ENCODE peak calls at places on chromosomes 7 and 10, in eight cellular contexts. One of them, this sample, is unnamed.
A peak's percentile ranks its signal among the peaks of the same experiment; 100 is the strongest.

GRCh38 chr7:21844742-21845141 is 101.0 kb downstream of the CDCA7L start:
- DNase-seq in AG04450: no peak
- DNase-seq in OCI-LY7: no peak
- DNase-seq in body of pancreas: no peak
- DNase-seq in GM23338: no peak
- DNase-seq in AG09319: no peak
- DNase-seq in cardiac fibroblast: peak; percentile 5
- DNase-seq in lower lobe of right lung: no peak
- DNase-seq in this sample: no peak

GRCh38 chr10:110404825-110405224 is 92.9 kb upstream of the DUSP5 start:
- DNase-seq in cardiac fibroblast: no peak
- DNase-seq in GM23338: no peak
- DNase-seq in OCI-LY7: no peak
- DNase-seq in AG04450: no peak
- DNase-seq in body of pancreas: no peak
- DNase-seq in lower lobe of right lung: no peak
- DNase-seq in AG09319: no peak
- DNase-seq in this sample: no peak

GRCh38 chr7:31633454-31633853 is 53.6 kb upstream of the PPP1R17 start:
- DNase-seq in body of pancreas: no peak
- DNase-seq in cardiac fibroblast: no peak
- DNase-seq in OCI-LY7: no peak
- DNase-seq in AG09319: no peak
- DNase-seq in GM23338: no peak
- DNase-seq in lower lobe of right lung: no peak
- DNase-seq in AG04450: no peak
- DNase-seq in this sample: peak; percentile 21

GRCh38 chr10:90193240-90193985 is 492.0 kb downstream of the KIF20B start:
- DNase-seq in cardiac fibroblast: peak; percentile 62
- DNase-seq in body of pancreas: no peak
- DNase-seq in AG09319: no peak
- DNase-seq in lower lobe of right lung: no peak
- DNase-seq in OCI-LY7: no peak
- DNase-seq in GM23338: no peak
- DNase-seq in AG04450: peak; percentile 16
- DNase-seq in this sample: no peak

GRCh38 chr7:157538735-157539134 is 201.9 kb downstream of the DNAJB6 start:
- DNase-seq in GM23338: no peak
- DNase-seq in lower lobe of right lung: peak; percentile 2
- DNase-seq in body of pancreas: no peak
- DNase-seq in OCI-LY7: no peak
- DNase-seq in AG09319: no peak
- DNase-seq in AG04450: no peak
- DNase-seq in cardiac fibroblast: no peak
- DNase-seq in this sample: no peak

GRCh38 chr10:90665905-90666662 is 191.8 kb downstream of the HTR7 start:
- DNase-seq in AG04450: no peak
- DNase-seq in AG09319: no peak
- DNase-seq in lower lobe of right lung: no peak
- DNase-seq in cardiac fibroblast: no peak
- DNase-seq in body of pancreas: no peak
- DNase-seq in OCI-LY7: no peak
- DNase-seq in GM23338: peak; percentile 36
- DNase-seq in this sample: no peak

GRCh38 chr10:122254831-122255230 is 16.3 kb upstream of the BTBD16 start:
- DNase-seq in cardiac fibroblast: no peak
- DNase-seq in lower lobe of right lung: no peak
- DNase-seq in AG09319: no peak
- DNase-seq in body of pancreas: no peak
- DNase-seq in AG04450: no peak
- DNase-seq in GM23338: no peak
- DNase-seq in OCI-LY7: no peak
- DNase-seq in this sample: no peak

GRCh38 chr10:107081644-107082043 is 82.9 kb downstream of the SORCS1 start:
- DNase-seq in body of pancreas: no peak
- DNase-seq in cardiac fibroblast: no peak
- DNase-seq in OCI-LY7: no peak
- DNase-seq in AG09319: no peak
- DNase-seq in lower lobe of right lung: no peak
- DNase-seq in AG04450: no peak
- DNase-seq in GM23338: no peak
- DNase-seq in this sample: no peak

GRCh38 chr7:66837007-66837406 is 84.0 kb upstream of the TMEM248 start:
- DNase-seq in GM23338: peak; percentile 93
- DNase-seq in body of pancreas: no peak
- DNase-seq in lower lobe of right lung: peak; percentile 50
- DNase-seq in cardiac fibroblast: peak; percentile 70
- DNase-seq in AG04450: no peak
- DNase-seq in AG09319: no peak
- DNase-seq in OCI-LY7: peak; percentile 53
- DNase-seq in this sample: peak; percentile 52

GRCh38 chr7:29749701-29750321 is 56.5 kb upstream of the WIPF3 start:
- DNase-seq in AG09319: no peak
- DNase-seq in lower lobe of right lung: no peak
- DNase-seq in GM23338: no peak
- DNase-seq in body of pancreas: no peak
- DNase-seq in OCI-LY7: no peak
- DNase-seq in AG04450: no peak
- DNase-seq in cardiac fibroblast: no peak
- DNase-seq in this sample: no peak

GRCh38 chr7:24323961-24324480 is 40.0 kb downstream of the NPY start:
- DNase-seq in GM23338: no peak
- DNase-seq in AG04450: no peak
- DNase-seq in body of pancreas: no peak
- DNase-seq in AG09319: no peak
- DNase-seq in lower lobe of right lung: no peak
- DNase-seq in OCI-LY7: no peak
- DNase-seq in cardiac fibroblast: no peak
- DNase-seq in this sample: no peak

GRCh38 chr7:2150445-2150815 is 82.3 kb downstream of the MAD1L1 start:
- DNase-seq in AG04450: no peak
- DNase-seq in OCI-LY7: no peak
- DNase-seq in GM23338: no peak
- DNase-seq in cardiac fibroblast: no peak
- DNase-seq in body of pancreas: no peak
- DNase-seq in AG09319: no peak
- DNase-seq in lower lobe of right lung: no peak
- DNase-seq in this sample: no peak

GRCh38 chr10:85152488-85152887 is 824.1 kb downstream of the CCSER2 start:
- DNase-seq in GM23338: no peak
- DNase-seq in body of pancreas: no peak
- DNase-seq in lower lobe of right lung: no peak
- DNase-seq in AG09319: no peak
- DNase-seq in cardiac fibroblast: no peak
- DNase-seq in AG04450: no peak
- DNase-seq in OCI-LY7: no peak
- DNase-seq in this sample: no peak

GRCh38 chr7:122790558-122790957 is 87.8 kb upstream of the RNF148 start:
- DNase-seq in lower lobe of right lung: no peak
- DNase-seq in AG04450: no peak
- DNase-seq in OCI-LY7: no peak
- DNase-seq in cardiac fibroblast: no peak
- DNase-seq in GM23338: no peak
- DNase-seq in AG09319: no peak
- DNase-seq in body of pancreas: no peak
- DNase-seq in this sample: no peak

GRCh38 chr7:74002474-74003017 is 25.4 kb upstream of the ELN start:
- DNase-seq in OCI-LY7: no peak
- DNase-seq in body of pancreas: no peak
- DNase-seq in AG04450: peak; percentile 68
- DNase-seq in GM23338: no peak
- DNase-seq in lower lobe of right lung: peak; percentile 73
- DNase-seq in cardiac fibroblast: peak; percentile 72
- DNase-seq in AG09319: no peak
- DNase-seq in this sample: no peak

GRCh38 chr7:73341877-73342276 is 13.9 kb downstream of the FKBP6 start:
- DNase-seq in GM23338: no peak
- DNase-seq in body of pancreas: no peak
- DNase-seq in AG04450: peak; percentile 68
- DNase-seq in cardiac fibroblast: peak; percentile 82
- DNase-seq in AG09319: no peak
- DNase-seq in lower lobe of right lung: no peak
- DNase-seq in OCI-LY7: no peak
- DNase-seq in this sample: peak; percentile 16

GRCh38 chr7:84264341-84264740 is 69.8 kb upstream of the SEMA3A start:
- DNase-seq in AG04450: no peak
- DNase-seq in cardiac fibroblast: no peak
- DNase-seq in body of pancreas: no peak
- DNase-seq in AG09319: peak; percentile 16
- DNase-seq in lower lobe of right lung: no peak
- DNase-seq in OCI-LY7: no peak
- DNase-seq in GM23338: no peak
- DNase-seq in this sample: no peak

GRCh38 chr7:126700807-126701604 is 551.7 kb downstream of the GRM8 start:
- DNase-seq in body of pancreas: no peak
- DNase-seq in cardiac fibroblast: peak; percentile 96
- DNase-seq in GM23338: peak; percentile 62
- DNase-seq in OCI-LY7: no peak
- DNase-seq in lower lobe of right lung: peak; percentile 42
- DNase-seq in AG09319: peak; percentile 31
- DNase-seq in AG04450: peak; percentile 41
- DNase-seq in this sample: peak; percentile 98

GRCh38 chr7:150502519-150502918 is 12.2 kb upstream of the GIMAP7 start:
- DNase-seq in lower lobe of right lung: no peak
- DNase-seq in AG04450: no peak
- DNase-seq in body of pancreas: no peak
- DNase-seq in AG09319: no peak
- DNase-seq in GM23338: no peak
- DNase-seq in OCI-LY7: no peak
- DNase-seq in cardiac fibroblast: no peak
- DNase-seq in this sample: no peak

GRCh38 chr7:5652829-5653228 is 128.6 kb downstream of the RNF216 start:
- DNase-seq in AG04450: no peak
- DNase-seq in lower lobe of right lung: no peak
- DNase-seq in AG09319: no peak
- DNase-seq in body of pancreas: no peak
- DNase-seq in OCI-LY7: no peak
- DNase-seq in cardiac fibroblast: no peak
- DNase-seq in GM23338: no peak
- DNase-seq in this sample: no peak

GRCh38 chr10:5987747-5988146 is 10.4 kb upstream of the IL15RA start:
- DNase-seq in lower lobe of right lung: no peak
- DNase-seq in AG04450: no peak
- DNase-seq in OCI-LY7: no peak
- DNase-seq in body of pancreas: no peak
- DNase-seq in GM23338: no peak
- DNase-seq in AG09319: no peak
- DNase-seq in cardiac fibroblast: no peak
- DNase-seq in this sample: no peak

GRCh38 chr10:98445200-98445812 is 1.4 kb downstream of the HPS1 start:
- DNase-seq in GM23338: no peak
- DNase-seq in body of pancreas: no peak
- DNase-seq in AG09319: no peak
- DNase-seq in OCI-LY7: no peak
- DNase-seq in cardiac fibroblast: no peak
- DNase-seq in lower lobe of right lung: no peak
- DNase-seq in AG04450: no peak
- DNase-seq in this sample: no peak

GRCh38 chr10:71268751-71269150 is 50.3 kb upstream of the SLC29A3 start:
- DNase-seq in cardiac fibroblast: no peak
- DNase-seq in AG09319: no peak
- DNase-seq in AG04450: no peak
- DNase-seq in GM23338: no peak
- DNase-seq in body of pancreas: no peak
- DNase-seq in OCI-LY7: no peak
- DNase-seq in lower lobe of right lung: no peak
- DNase-seq in this sample: no peak

GRCh38 chr10:104267721-104268690 is 978 bp upstream of the GSTO2 start:
- DNase-seq in cardiac fibroblast: peak; percentile 31
- DNase-seq in lower lobe of right lung: no peak
- DNase-seq in GM23338: no peak
- DNase-seq in AG09319: no peak
- DNase-seq in OCI-LY7: peak; percentile 4
- DNase-seq in AG04450: no peak
- DNase-seq in body of pancreas: no peak
- DNase-seq in this sample: no peak

GRCh38 chr7:28836661-28837060 is 121.5 kb downstream of the TRIL start:
- DNase-seq in OCI-LY7: no peak
- DNase-seq in AG04450: no peak
- DNase-seq in lower lobe of right lung: no peak
- DNase-seq in body of pancreas: no peak
- DNase-seq in GM23338: no peak
- DNase-seq in AG09319: no peak
- DNase-seq in cardiac fibroblast: peak; percentile 23
- DNase-seq in this sample: no peak

GRCh38 chr7:29609162-29610030 is 45.8 kb downstream of the PRR15 start:
- DNase-seq in OCI-LY7: no peak
- DNase-seq in GM23338: peak; percentile 91
- DNase-seq in lower lobe of right lung: no peak
- DNase-seq in AG04450: no peak
- DNase-seq in AG09319: no peak
- DNase-seq in cardiac fibroblast: peak; percentile 75
- DNase-seq in body of pancreas: peak; percentile 38
- DNase-seq in this sample: peak; percentile 71

GRCh38 chr7:87316846-87317545 is 28.5 kb upstream of the CROT start:
- DNase-seq in cardiac fibroblast: peak; percentile 82
- DNase-seq in lower lobe of right lung: no peak
- DNase-seq in GM23338: no peak
- DNase-seq in OCI-LY7: no peak
- DNase-seq in AG09319: peak; percentile 92
- DNase-seq in body of pancreas: no peak
- DNase-seq in AG04450: peak; percentile 94
- DNase-seq in this sample: peak; percentile 26

GRCh38 chr7:100476108-100476780 is 2.8 kb downstream of the TSC22D4 start:
- DNase-seq in body of pancreas: no peak
- DNase-seq in AG04450: no peak
- DNase-seq in GM23338: no peak
- DNase-seq in AG09319: no peak
- DNase-seq in lower lobe of right lung: no peak
- DNase-seq in cardiac fibroblast: no peak
- DNase-seq in OCI-LY7: peak; percentile 32
- DNase-seq in this sample: no peak

GRCh38 chr10:126851414-126851813 is 53.8 kb upstream of the DOCK1 start:
- DNase-seq in GM23338: no peak
- DNase-seq in AG09319: no peak
- DNase-seq in lower lobe of right lung: no peak
- DNase-seq in OCI-LY7: no peak
- DNase-seq in AG04450: no peak
- DNase-seq in body of pancreas: no peak
- DNase-seq in cardiac fibroblast: no peak
- DNase-seq in this sample: no peak

GRCh38 chr7:81854518-81854917 is 84.7 kb upstream of the HGF start:
- DNase-seq in AG04450: no peak
- DNase-seq in GM23338: no peak
- DNase-seq in AG09319: no peak
- DNase-seq in lower lobe of right lung: no peak
- DNase-seq in cardiac fibroblast: no peak
- DNase-seq in OCI-LY7: no peak
- DNase-seq in body of pancreas: no peak
- DNase-seq in this sample: no peak

GRCh38 chr10:117921421-117921820 is 125.3 kb downstream of the RAB11FIP2 start:
- DNase-seq in OCI-LY7: no peak
- DNase-seq in GM23338: no peak
- DNase-seq in AG09319: no peak
- DNase-seq in cardiac fibroblast: no peak
- DNase-seq in body of pancreas: no peak
- DNase-seq in lower lobe of right lung: no peak
- DNase-seq in AG04450: no peak
- DNase-seq in this sample: no peak

GRCh38 chr10:23408330-23408976 is 30.4 kb upstream of the OTUD1 start:
- DNase-seq in OCI-LY7: no peak
- DNase-seq in lower lobe of right lung: no peak
- DNase-seq in cardiac fibroblast: peak; percentile 54
- DNase-seq in body of pancreas: no peak
- DNase-seq in GM23338: no peak
- DNase-seq in AG04450: peak; percentile 50
- DNase-seq in AG09319: peak; percentile 40
- DNase-seq in this sample: no peak

GRCh38 chr10:21309427-21309826 is 216.1 kb downstream of the SKIDA1 start:
- DNase-seq in OCI-LY7: no peak
- DNase-seq in AG09319: no peak
- DNase-seq in GM23338: no peak
- DNase-seq in AG04450: no peak
- DNase-seq in body of pancreas: no peak
- DNase-seq in lower lobe of right lung: no peak
- DNase-seq in cardiac fibroblast: no peak
- DNase-seq in this sample: no peak

GRCh38 chr7:134834689-134835462 is 55.4 kb downstream of the CALD1 start:
- DNase-seq in GM23338: no peak
- DNase-seq in AG04450: no peak
- DNase-seq in body of pancreas: no peak
- DNase-seq in OCI-LY7: no peak
- DNase-seq in AG09319: no peak
- DNase-seq in cardiac fibroblast: peak; percentile 66
- DNase-seq in lower lobe of right lung: no peak
- DNase-seq in this sample: no peak

This sample was measured in A673.